ENCODE peak calls at places on chromosomes 4 and X, in five cellular contexts. T, M, N, G and C are unnamed samples.

GRCh38 chrX:5122181-5122678 is 1106.4 kb downstream of the NLGN4X start:
- DNase-seq in M (no peak), G (no peak), T (no peak), N (no peak), C (no peak)

GRCh38 chrX:153551135-153551534 is 33.7 kb downstream of the ATP2B3 start:
- DNase-seq in G (no peak), T (no peak), M (no peak), N (no peak), C (no peak)

GRCh38 chrX:21963226-21963625 is 22.7 kb downstream of the SMS start:
- DNase-seq in N (no peak), G (no peak), T (no peak), M (no peak), C (no peak)

GRCh38 chr4:57499786-57500185 is 389.6 kb upstream of the IGFBP7 start:
- DNase-seq in T (no peak), M (peak; percentile 15), G (no peak), N (no peak), C (no peak)

GRCh38 chrX:38215141-38215540 is 5.5 kb downstream of the SRPX start:
- DNase-seq in T (no peak), M (no peak), N (no peak), G (no peak), C (no peak)

GRCh38 chr4:140136509-140136908 is 17.5 kb downstream of the MAML3 start:
- DNase-seq in G (no peak), T (no peak), M (no peak), N (no peak), C (no peak)

GRCh38 chr4:105415281-105415744 is 58.5 kb downstream of the PPA2 start:
- DNase-seq in G (no peak), N (no peak), M (no peak), T (no peak), C (no peak)

GRCh38 chrX:120514236-120514635 is 45.1 kb upstream of the LAMP2 start:
- DNase-seq in M (peak; percentile 41), T (no peak), N (no peak), G (no peak), C (no peak)

GRCh38 chrX:2589186-2590020 is 88.6 kb upstream of the DHRSX start:
- DNase-seq in T (no peak), N (no peak), M (no peak), G (no peak), C (no peak)

GRCh38 chrX:23699636-23700194 is 32.4 kb downstream of the PRDX4 start:
- DNase-seq in G (no peak), M (peak; percentile 74), T (no peak), N (no peak), C (peak; percentile 45)

GRCh38 chrX:79325263-79325958 is 41.7 kb downstream of the ITM2A start:
- DNase-seq in T (no peak), M (peak; percentile 35), N (no peak), G (no peak), C (no peak)

GRCh38 chr4:165838575-165838974 is 34.5 kb upstream of the TLL1 start:
- DNase-seq in N (no peak), M (no peak), G (no peak), T (no peak), C (no peak)

GRCh38 chrX:150844016-150844415 is 54.5 kb downstream of the CD99L2 start:
- DNase-seq in N (no peak), M (no peak), T (no peak), G (no peak), C (no peak)

GRCh38 chr4:110654254-110654635 is 31.4 kb upstream of the PITX2 start:
- DNase-seq in T (no peak), M (no peak), N (no peak), G (no peak), C (no peak)

GRCh38 chrX:45756562-45756961 is 555.9 kb upstream of the DIPK2B start:
- DNase-seq in M (no peak), T (no peak), N (no peak), G (no peak), C (no peak)

GRCh38 chr4:5784960-5785611 is 74.1 kb downstream of the EVC start:
- DNase-seq in N (no peak), T (no peak), G (no peak), M (no peak), C (no peak)

GRCh38 chr4:140556372-140557085 is 12.2 kb downstream of the UCP1 start:
- DNase-seq in M (no peak), G (no peak), N (peak; percentile 64), T (no peak), C (no peak)

GRCh38 chr4:187782425-187782824 is 213.1 kb upstream of the ZFP42 start:
- DNase-seq in N (no peak), M (no peak), G (no peak), T (no peak), C (no peak)

GRCh38 chr4:157045507-157046127 is 30.3 kb upstream of the GLRB start:
- DNase-seq in M (peak; percentile 6), T (no peak), N (no peak), G (peak; percentile 9), C (peak; percentile 31)

GRCh38 chr4:149008415-149009025 is 566.3 kb upstream of the NR3C2 start:
- DNase-seq in M (no peak), T (no peak), G (no peak), N (no peak), C (no peak)

GRCh38 chrX:120464409-120464808 is 4.7 kb downstream of the LAMP2 start:
- DNase-seq in G (no peak), N (no peak), T (no peak), M (no peak), C (no peak)

GRCh38 chrX:115344885-115345653 is 55.6 kb downstream of the LUZP4 start:
- DNase-seq in T (peak; percentile 68), G (peak; percentile 76), N (no peak), M (no peak), C (peak; percentile 94)

GRCh38 chrX:108892501-108892900 is 156.1 kb upstream of the IRS4 start:
- DNase-seq in T (no peak), N (no peak), M (no peak), G (no peak), C (no peak)

GRCh38 chr4:1711906-1712215 is 258 bp downstream of the SLBP start:
- DNase-seq in G (no peak), T (no peak), N (no peak), M (no peak), C (no peak)

GRCh38 chr4:70954032-70954431 is 39.4 kb upstream of the DCK start:
- DNase-seq in N (no peak), T (no peak), M (no peak), G (no peak), C (no peak)

GRCh38 chrX:46407753-46408130 is 137.5 kb downstream of the ZNF674 start:
- DNase-seq in T (no peak), M (no peak), N (no peak), G (no peak), C (peak; percentile 36)

GRCh38 chrX:13165747-13166146 is 121.3 kb upstream of the FAM9C start:
- DNase-seq in T (no peak), M (no peak), N (no peak), G (no peak), C (no peak)

GRCh38 chr4:145452447-145453162 is 29.0 kb upstream of the SMAD1 start:
- DNase-seq in T (no peak), M (no peak), N (no peak), G (no peak), C (no peak)

GRCh38 chr4:37188100-37188499 is 56.4 kb upstream of the NWD2 start:
- DNase-seq in M (peak; percentile 35), G (no peak), N (no peak), T (no peak), C (no peak)

GRCh38 chr4:126591583-126591982 is 1041.2 kb upstream of the INTU start:
- DNase-seq in G (no peak), T (no peak), M (no peak), N (no peak), C (no peak)

GRCh38 chr4:102867278-102868152 is 1.3 kb upstream of the CISD2 start:
- DNase-seq in M (peak; percentile 77), T (no peak), N (peak; percentile 34), G (no peak), C (no peak)

GRCh38 chr4:38803833-38804653 is 548 bp downstream of the TLR1 start:
- DNase-seq in N (peak; percentile 99), M (no peak), T (no peak), G (no peak), C (no peak)

GRCh38 chr4:7939377-7940108 is at the start of gene AFAP1:
- DNase-seq in G (peak; percentile 91), N (no peak), M (peak; percentile 81), T (peak; percentile 81), C (peak; percentile 88)
- TF ChIP-seq POLR2A in G (peak; percentile 86), N (no peak), M (no peak), T (peak; percentile 72), C (peak; percentile 70)

GRCh38 chr4:19940861-19941260 is 310.8 kb upstream of the SLIT2 start:
- DNase-seq in T (no peak), M (no peak), N (no peak), G (no peak), C (no peak)

GRCh38 chr4:19945501-19945900 is 306.2 kb upstream of the SLIT2 start:
- DNase-seq in T (no peak), N (no peak), M (no peak), G (no peak), C (no peak)

GRCh38 chr4:19944806-19945205 is 306.9 kb upstream of the SLIT2 start:
- DNase-seq in T (no peak), N (no peak), G (no peak), M (no peak), C (no peak)

GRCh38 chr4:19944251-19944650 is 307.5 kb upstream of the SLIT2 start:
- DNase-seq in M (no peak), T (no peak), G (no peak), N (no peak), C (no peak)

GRCh38 chr4:19941434-19941833 is 310.3 kb upstream of the SLIT2 start:
- DNase-seq in G (no peak), T (no peak), M (no peak), N (no peak), C (no peak)
- H3K27me3 ChIP-seq in G (no peaks in the 10 kb centered on the region), T (no peaks in the 10 kb centered on the region), M (no peaks in the 10 kb centered on the region), N (no peaks in the 10 kb centered on the region), C (no peaks in the 10 kb centered on the region)

GRCh38 chr4:78100060-78100459 is 42.9 kb downstream of the FRAS1 start:
- DNase-seq in T (no peak), M (no peak), N (no peak), G (no peak), C (no peak)
- TF ChIP-seq EP300 in T (no peak), M (no peak), N (no peak), G (no peak), C (no peak)

GRCh38 chrX:130485870-130486269 is 84.1 kb downstream of the RBMX2 start:
- DNase-seq in T (no peak), M (no peak), G (no peak), N (no peak), C (no peak)

GRCh38 chrX:130482871-130483270 is 81.1 kb downstream of the RBMX2 start:
- DNase-seq in N (no peak), T (no peak), G (no peak), M (no peak), C (no peak)
- TF ChIP-seq POLR2A in N (no peak), T (no peak), G (no peak), M (no peak), C (no peak)